ENCODE peak calls at places on chromosomes 13 and 19, in ten cellular contexts. H, N, B, C, U, I, O, R, M and D are unnamed samples.
A peak's percentile ranks its signal among the peaks of the same experiment; 100 is the strongest.

GRCh38 chr19:42270346-42271044 is 1.4 kb downstream of the CIC start:
- DNase-seq in H (peak; percentile 80), N (peak; percentile 66), B (peak; percentile 55), C (peak; percentile 63), U (peak; percentile 50), I (no peak), O (peak; percentile 68), R (peak; percentile 56), M (peak; percentile 63), D (peak; percentile 37)

GRCh38 chr19:12333162-12334159 is at the start of gene ZNF563:
- DNase-seq in H (peak; percentile 99), N (peak; percentile 98), B (peak; percentile 100), C (peak; percentile 99), U (peak; percentile 97), I (peak; percentile 74), O (peak; percentile 98), R (peak; percentile 96), M (peak; percentile 99), D (peak; percentile 99)

GRCh38 chr19:362683-363082 is 18.1 kb upstream of the MIER2 start:
- DNase-seq in H (no peak), N (no peak), B (no peak), C (no peak), U (no peak), I (no peak), O (no peak), R (no peak), M (no peak), D (no peak)

GRCh38 chr13:20814224-20814910 is 40.6 kb upstream of the EEF1AKMT1 start:
- DNase-seq in H (peak; percentile 68), N (peak; percentile 78), B (peak; percentile 56), C (peak; percentile 60), U (no peak), I (no peak), O (peak; percentile 63), R (peak; percentile 65), M (peak; percentile 74), D (no peak)

GRCh38 chr19:46022061-46022430 is 807 bp downstream of the PGLYRP1 start:
- DNase-seq in H (no peak), N (peak; percentile 32), B (no peak), C (no peak), U (no peak), I (no peak), O (no peak), R (no peak), M (no peak), D (no peak)

GRCh38 chr13:78160793-78161192 is 242.2 kb upstream of the EDNRB start:
- DNase-seq in H (no peak), N (no peak), B (no peak), C (no peak), U (no peak), I (no peak), O (no peak), R (no peak), M (no peak), D (no peak)

GRCh38 chr19:42461700-42462324 is 19.1 kb upstream of the CXCL17 start:
- DNase-seq in H (no peak), N (no peak), B (no peak), C (no peak), U (no peak), I (no peak), O (peak; percentile 19), R (no peak), M (no peak), D (no peak)

GRCh38 chr13:38394777-38395504 is 45.3 kb downstream of the UFM1 start:
- DNase-seq in H (no peak), N (no peak), B (no peak), C (no peak), U (no peak), I (no peak), O (no peak), R (no peak), M (no peak), D (no peak)

GRCh38 chr19:13006431-13007281 is 11.4 kb downstream of the NFIX start:
- DNase-seq in H (no peak), N (no peak), B (no peak), C (no peak), U (no peak), I (no peak), O (no peak), R (no peak), M (peak; percentile 54), D (no peak)

GRCh38 chr19:47726467-47726866 is 13.2 kb downstream of the EHD2 start:
- DNase-seq in H (no peak), N (no peak), B (no peak), C (no peak), U (no peak), I (no peak), O (no peak), R (no peak), M (no peak), D (no peak)

GRCh38 chr19:47730910-47731309 is 14.4 kb upstream of the NOP53 start:
- DNase-seq in H (no peak), N (no peak), B (no peak), C (no peak), U (no peak), I (no peak), O (no peak), R (no peak), M (no peak), D (no peak)

GRCh38 chr19:47729799-47730520 is 15.4 kb upstream of the NOP53 start:
- DNase-seq in H (no peak), N (peak; percentile 77), B (peak; percentile 75), C (peak; percentile 39), U (no peak), I (peak; percentile 97), O (peak; percentile 26), R (peak; percentile 91), M (peak; percentile 81), D (no peak)

GRCh38 chr19:47730521-47730889 is 14.8 kb upstream of the NOP53 start:
- DNase-seq in H (no peak), N (no peak), B (no peak), C (no peak), U (no peak), I (no peak), O (no peak), R (no peak), M (no peak), D (no peak)

GRCh38 chr19:47729468-47729798 is 15.9 kb upstream of the NOP53 start:
- DNase-seq in H (no peak), N (peak; percentile 83), B (peak; percentile 58), C (peak; percentile 45), U (no peak), I (peak; percentile 80), O (no peak), R (peak; percentile 86), M (peak; percentile 63), D (no peak)
- H3K27ac ChIP-seq in H (no peak overlapping the region), N (peak overlapping the region; percentile 77), B (peak overlapping the region; percentile 40), C (peak overlapping the region; percentile 72), U (no peak overlapping the region), I (peak overlapping the region; percentile 80), O (peak overlapping the region; percentile 61), R (peak overlapping the region; percentile 97), M (peak overlapping the region; percentile 91), D (no peak overlapping the region)

GRCh38 chr13:114134111-114134943 is 1.9 kb upstream of the RASA3 start:
- DNase-seq in H (no peak), N (no peak), B (no peak), C (no peak), U (no peak), I (no peak), O (no peak), R (no peak), M (no peak), D (no peak)
- H3K27ac ChIP-seq in H (no peak overlapping the region), N (peak overlapping the region; percentile 57), B (no peak overlapping the region), C (no peak overlapping the region), U (peak overlapping the region; percentile 50), I (no peak overlapping the region), O (no peak overlapping the region), R (no peak overlapping the region), M (peak overlapping the region; percentile 53), D (no peak overlapping the region)

DNA sequence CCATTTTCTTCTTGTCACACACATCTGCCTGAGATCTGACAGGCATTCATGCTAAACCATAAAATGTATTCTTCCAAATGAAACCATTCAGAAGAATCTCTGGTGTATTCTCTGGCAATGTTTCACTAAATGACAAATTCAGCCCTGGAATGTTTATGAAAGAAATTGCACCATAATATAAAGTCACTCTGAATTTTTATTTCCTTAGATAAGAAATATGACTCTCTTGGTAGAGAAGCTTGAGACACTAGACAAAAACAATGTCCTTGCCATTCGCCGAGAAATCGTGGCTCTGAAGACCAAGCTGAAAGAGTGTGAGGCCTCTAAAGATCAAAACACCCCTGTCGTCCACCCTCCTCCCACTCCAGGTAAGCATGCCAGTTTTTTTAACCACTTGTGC is 14.3 kb downstream of the OLFM4 start:
- DNase-seq in H (no peak), N (no peak), B (no peak), C (no peak), U (no peak), I (no peak), O (no peak), R (no peak), M (no peak), D (no peak)
- H3K27ac ChIP-seq in H (no peak overlapping the region), N (no peak overlapping the region), B (no peak overlapping the region), C (peak overlapping the region; percentile 27), U (no peak overlapping the region), I (no peak overlapping the region), O (peak overlapping the region; percentile 50), R (no peak overlapping the region), M (no peak overlapping the region), D (no peak overlapping the region)

GRCh38 chr19:58572818-58573657 is at the start of gene MZF1:
- DNase-seq in H (peak; percentile 100), N (peak; percentile 100), B (peak; percentile 99), C (peak; percentile 100), U (peak; percentile 99), I (peak; percentile 92), O (peak; percentile 100), R (no peak), M (peak; percentile 100), D (peak; percentile 100)

GRCh38 chr19:58572026-58572817 is 913 bp downstream of the MZF1 start:
- DNase-seq in H (no peak), N (peak; percentile 31), B (no peak), C (no peak), U (no peak), I (no peak), O (no peak), R (no peak), M (no peak), D (no peak)

GRCh38 chr19:58571575-58571947 is 1.6 kb downstream of the MZF1 start:
- DNase-seq in H (peak; percentile 31), N (peak; percentile 34), B (peak; percentile 17), C (peak; percentile 6), U (no peak), I (no peak), O (no peak), R (no peak), M (no peak), D (no peak)

GRCh38 chr19:58575183-58576041 is 2.3 kb upstream of the MZF1 start:
- DNase-seq in H (peak; percentile 93), N (peak; percentile 92), B (peak; percentile 89), C (peak; percentile 89), U (peak; percentile 71), I (peak; percentile 87), O (peak; percentile 91), R (no peak), M (peak; percentile 87), D (peak; percentile 89)

DNA sequence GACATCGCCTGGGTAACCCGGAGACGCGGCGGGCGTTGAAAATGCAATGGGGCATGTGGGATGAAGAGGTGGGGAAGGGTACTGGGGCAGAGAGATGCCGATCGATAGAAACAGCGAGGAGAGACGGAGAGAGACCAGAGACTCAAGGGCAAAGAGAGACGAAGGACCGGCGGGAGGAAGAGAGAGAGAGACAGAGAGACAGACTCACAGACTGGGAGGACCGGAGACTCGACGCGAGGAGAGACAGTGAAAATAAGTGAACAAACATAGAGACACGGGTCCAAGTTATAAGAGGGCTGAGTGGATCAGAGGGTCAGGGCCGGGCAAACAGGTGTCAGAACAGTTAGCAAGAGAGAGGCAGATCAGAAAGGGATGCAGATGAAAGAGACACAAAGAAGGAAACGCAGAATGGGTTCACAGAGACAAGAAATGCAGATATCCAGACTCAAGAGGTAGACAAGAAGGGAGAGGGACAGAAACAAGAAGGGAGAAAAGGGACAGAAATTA is 576 bp upstream of the MZF1 start:
- DNase-seq in H (no peak), N (no peak), B (no peak), C (no peak), U (no peak), I (no peak), O (no peak), R (no peak), M (no peak), D (no peak)
- H3K27ac ChIP-seq in H (peak overlapping the region; percentile 96), N (peak overlapping the region; percentile 99), B (peak overlapping the region; percentile 93), C (peak overlapping the region; percentile 96), U (peak overlapping the region; percentile 97), I (peak overlapping the region; percentile 99), O (peak overlapping the region; percentile 98), R (no peak overlapping the region), M (peak overlapping the region; percentile 98), D (peak overlapping the region; percentile 35)